ENCODE peak calls at places on chromosomes 1 and 21, in ten cellular contexts. I is fibroblast of the aortic adventitia; D is Kasumi-1; U is GF-D8; P is fibroblast of pulmonary artery; Y is activated CD4-positive, alpha-beta T cell treated with anti-CD3 and anti-CD28 coated beads for 24 hours; N is neural crest cell; F is left lung; V is C1 segment of cervical spinal cord; Z is cerebellum. Q is an unnamed sample.

GRCh38 chr1:14724234-14724633 is 125.7 kb downstream of the KAZN start:
- DNase-seq in I (no peak), Y (no peak), U (no peak), N (no peak), F (no peak), P (no peak), V (no peak), D (no peak), Z (no peak), Q (no peak)

GRCh38 chr21:38831526-38832467 is 26.1 kb downstream of the ETS2 start:
- DNase-seq in Z (no peak), D (peak; percentile 87), V (no peak), F (no peak), I (peak; percentile 99), Y (peak; percentile 18), P (peak; percentile 100), U (peak; percentile 99), N (no peak), Q (no peak)

GRCh38 chr1:239428311-239428710 is 41.9 kb downstream of the CHRM3 start:
- DNase-seq in U (no peak), F (no peak), P (peak; percentile 3), Y (no peak), V (no peak), Z (no peak), I (no peak), D (no peak), N (no peak), Q (no peak)

GRCh38 chr1:44031051-44031899 is at the start of gene SLC6A9:
- DNase-seq in Y (peak; percentile 37), P (peak; percentile 72), N (peak; percentile 49), D (peak; percentile 48), Z (no peak), I (peak; percentile 86), F (no peak), U (no peak), V (no peak), Q (peak; percentile 85)

GRCh38 chr1:204295666-204296065 is 64.1 kb downstream of the PLEKHA6 start:
- DNase-seq in D (no peak), I (peak; percentile 25), U (no peak), Z (no peak), P (no peak), V (no peak), Y (no peak), N (no peak), F (no peak), Q (no peak)

GRCh38 chr21:45091540-45092322 is 17.4 kb downstream of the ADARB1 start:
- DNase-seq in V (no peak), F (no peak), Y (no peak), I (no peak), U (no peak), N (no peak), Z (peak; percentile 72), D (no peak), P (no peak), Q (no peak)

GRCh38 chr1:31739281-31739853 is 24.8 kb downstream of the ADGRB2 start:
- DNase-seq in F (no peak), N (no peak), Y (no peak), U (no peak), I (no peak), V (no peak), P (no peak), D (no peak), Z (no peak), Q (no peak)

GRCh38 chr1:187685338-187685737 is 856.6 kb downstream of the PLA2G4A start:
- DNase-seq in Y (no peak), Z (no peak), F (no peak), P (peak; percentile 76), N (no peak), V (no peak), D (peak; percentile 27), I (peak; percentile 36), U (no peak), Q (no peak)

GRCh38 chr1:94955767-94956632 is 29.1 kb upstream of the CNN3 start:
- DNase-seq in N (no peak), V (no peak), D (no peak), F (no peak), I (peak; percentile 45), U (no peak), Y (no peak), Z (no peak), P (peak; percentile 48), Q (no peak)

GRCh38 chr21:45262616-45263015 is 25.1 kb downstream of the POFUT2 start:
- DNase-seq in N (no peak), I (no peak), V (no peak), F (peak; percentile 73), U (no peak), Y (no peak), Z (no peak), P (no peak), D (no peak), Q (no peak)

GRCh38 chr1:97745912-97746311 is 174.9 kb downstream of the DPYD start:
- DNase-seq in Y (no peak), I (peak; percentile 32), D (no peak), V (no peak), F (no peak), N (no peak), P (peak; percentile 29), Z (no peak), U (no peak), Q (no peak)

GRCh38 chr1:28062806-28063205 is 25.6 kb downstream of the EYA3 start:
- DNase-seq in U (peak; percentile 9), I (no peak), V (no peak), Y (no peak), D (peak; percentile 7), P (peak; percentile 69), F (no peak), N (no peak), Z (no peak), Q (peak; percentile 24)

GRCh38 chr1:15958788-15959187 is 17.1 kb downstream of the ZBTB17 start:
- DNase-seq in F (no peak), V (no peak), P (peak; percentile 44), U (no peak), N (no peak), Z (no peak), I (peak; percentile 44), D (no peak), Y (no peak), Q (no peak)

GRCh38 chr1:162674018-162674608 is 41.8 kb downstream of the DDR2 start:
- DNase-seq in P (peak; percentile 62), D (no peak), N (no peak), F (no peak), I (peak; percentile 61), U (no peak), V (no peak), Y (no peak), Z (no peak), Q (no peak)

GRCh38 chr1:15621975-15622374 is 4.7 kb downstream of the DDI2 start:
- DNase-seq in Y (no peak), P (no peak), Z (no peak), V (no peak), U (no peak), D (no peak), N (no peak), I (no peak), F (no peak), Q (no peak)

GRCh38 chr21:45607021-45607921 is 36.3 kb upstream of the PCBP3 start:
- DNase-seq in I (no peak), N (no peak), F (no peak), Y (peak; percentile 53), D (no peak), U (no peak), P (peak; percentile 58), Z (no peak), V (no peak), Q (no peak)

GRCh38 chr1:205368478-205368877 is 11.8 kb upstream of the KLHDC8A start:
- DNase-seq in P (no peak), Y (no peak), D (no peak), N (no peak), Z (no peak), V (no peak), F (no peak), I (no peak), U (no peak), Q (no peak)

GRCh38 chr1:50038235-50038809 is 14.6 kb upstream of the AGBL4 start:
- DNase-seq in V (no peak), U (no peak), Y (no peak), D (no peak), P (no peak), F (no peak), Z (no peak), N (no peak), I (no peak), Q (no peak)

GRCh38 chr1:54294846-54295245 is 94.9 kb downstream of the MRPL37 start:
- DNase-seq in I (no peak), U (no peak), F (no peak), Y (no peak), P (no peak), Z (no peak), D (no peak), N (no peak), V (no peak), Q (no peak)

GRCh38 chr1:171344473-171344820 is 30.5 kb downstream of the FMO4 start:
- DNase-seq in D (no peak), P (peak; percentile 46), V (no peak), I (peak; percentile 62), U (no peak), N (no peak), Y (no peak), F (no peak), Z (no peak), Q (no peak)

GRCh38 chr21:32215306-32215685 is 63.6 kb downstream of the MIS18A start:
- DNase-seq in Z (no peak), F (no peak), I (no peak), V (no peak), Y (no peak), P (no peak), U (no peak), D (no peak), N (no peak), Q (no peak)

GRCh38 chr1:162724583-162725120 is 65.8 kb upstream of the HSD17B7 start:
- DNase-seq in Y (no peak), D (no peak), V (no peak), N (no peak), F (no peak), I (peak; percentile 28), U (no peak), P (no peak), Z (no peak), Q (no peak)

GRCh38 chr1:168907781-168908180 is 178.8 kb upstream of the DPT start:
- DNase-seq in I (no peak), N (no peak), V (no peak), F (no peak), U (no peak), Y (no peak), D (no peak), Z (no peak), P (no peak), Q (no peak)

GRCh38 chr1:38071530-38072266 is 25.1 kb upstream of the POU3F1 start:
- DNase-seq in V (no peak), Y (no peak), Z (no peak), I (peak; percentile 46), F (no peak), N (no peak), P (peak; percentile 60), U (no peak), D (peak; percentile 42), Q (no peak)

GRCh38 chr1:230707732-230708630 is 5.9 kb downstream of the AGT start:
- DNase-seq in P (no peak), Z (no peak), I (no peak), D (no peak), V (no peak), Y (no peak), F (no peak), N (no peak), U (no peak), Q (no peak)

GRCh38 chr1:28926629-28927441 is 12.5 kb downstream of the EPB41 start:
- DNase-seq in Z (no peak), I (peak; percentile 27), U (peak; percentile 91), N (no peak), Y (no peak), V (no peak), P (peak; percentile 52), D (peak; percentile 69), F (no peak), Q (no peak)

GRCh38 chr1:236020359-236021000 is 44.4 kb downstream of the NID1 start:
- DNase-seq in U (no peak), P (no peak), F (no peak), Y (no peak), N (no peak), I (no peak), Z (no peak), D (no peak), V (no peak), Q (no peak)

GRCh38 chr1:110282395-110282794 is 56.8 kb upstream of the RBM15 start:
- DNase-seq in Z (no peak), U (no peak), Y (no peak), N (no peak), I (no peak), P (no peak), V (no peak), D (no peak), F (no peak), Q (no peak)

Q was measured in NCI-H526.